ENCODE peak calls at places on chromosomes 13 and 19, in five cellular contexts. H is HCT116, W is HepG2, Q is H1, B is GM12878. S is an unnamed sample. For H3K9me3, the result is how much of the 10 kb centered on the place peaks cover.

GRCh38 chr13:114309806-114310410 is 4.4 kb upstream of the CHAMP1 start:
- DNase-seq in H (no peak), W (no peak), Q (no peak), B (no peak), S (no peak)

GRCh38 chr13:68715651-68716050 is 1392.0 kb upstream of the ATXN8OS start:
- DNase-seq in H (no peak), W (no peak), Q (no peak), B (no peak), S (no peak)

GRCh38 chr13:22428188-22428828 is 752.5 kb upstream of the SGCG start:
- DNase-seq in H (no peak), W (no peak), Q (no peak), B (no peak), S (no peak)

GRCh38 chr13:71303144-71303543 is 563.9 kb downstream of the DACH1 start:
- DNase-seq in H (no peak), W (no peak), Q (no peak), B (no peak), S (no peak)

GRCh38 chr19:46748325-46749109 is 2.3 kb upstream of the STRN4 start:
- DNase-seq in H (no peak), W (peak), Q (no peak), B (no peak), S (no peak)

GRCh38 chr13:99626461-99627082 is 125.3 kb downstream of the TM9SF2 start:
- DNase-seq in H (peak), W (no peak), Q (no peak), B (no peak), S (no peak)

GRCh38 chr13:109330941-109331340 is 455.4 kb downstream of the IRS2 start:
- DNase-seq in H (no peak), W (no peak), Q (no peak), B (no peak), S (no peak)

GRCh38 chr13:46359731-46360130 is 27.3 kb downstream of the RUBCNL start:
- DNase-seq in H (no peak), W (no peak), Q (no peak), B (no peak), S (no peak)

GRCh38 chr13:113333076-113333475 is 30.9 kb downstream of the GRTP1 start:
- DNase-seq in H (no peak), W (no peak), Q (no peak), B (no peak), S (no peak)

GRCh38 chr13:41179593-41180250 is 14.6 kb downstream of the KBTBD7 start:
- DNase-seq in H (no peak), W (no peak), Q (no peak), B (no peak), S (no peak)

DNA sequence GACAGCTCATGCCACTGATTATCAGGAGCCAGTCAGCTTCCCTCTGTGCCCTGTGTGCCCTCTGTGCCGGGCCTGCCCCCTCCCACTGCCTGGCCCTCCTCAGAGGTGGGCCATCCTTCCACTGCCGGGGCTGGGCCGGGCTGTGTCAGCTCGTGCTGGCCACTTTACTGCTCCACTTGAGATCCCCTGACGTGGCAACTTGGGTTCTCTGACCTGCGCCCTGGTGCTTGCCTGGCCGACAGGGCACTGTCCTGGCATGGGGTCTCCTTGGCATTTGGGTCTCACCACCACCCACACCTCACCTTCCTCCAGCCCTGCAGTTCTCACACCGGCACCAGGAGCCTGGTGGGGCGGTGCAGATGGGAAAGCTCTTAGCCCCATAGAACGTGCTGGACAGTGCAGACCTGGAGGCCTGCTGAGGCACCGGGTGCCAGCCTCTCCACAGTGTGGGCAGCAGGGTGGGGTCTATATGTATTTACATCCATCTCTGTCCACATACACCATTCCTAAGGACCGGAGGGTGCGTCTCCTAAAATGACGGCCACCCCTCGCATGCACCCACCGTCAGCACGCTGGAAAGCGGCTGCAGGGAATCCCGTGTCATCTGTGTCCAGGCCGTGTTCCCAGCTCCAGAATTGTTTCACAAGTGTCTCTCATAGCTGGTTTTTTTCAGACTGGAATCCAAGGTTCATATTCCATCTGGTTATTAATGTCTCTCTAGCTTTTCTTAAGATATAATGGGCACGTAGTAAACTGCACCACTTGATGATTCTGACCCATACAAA is 11.8 kb downstream of the DAZAP1 start:
- DNase-seq in H (no peak), W (no peak), Q (no peak), B (no peak), S (no peak)
- TF ChIP-seq ZNF274 in H (no peak), W (no peak), Q (no peak), B (no peak), S (no peak)

DNA sequence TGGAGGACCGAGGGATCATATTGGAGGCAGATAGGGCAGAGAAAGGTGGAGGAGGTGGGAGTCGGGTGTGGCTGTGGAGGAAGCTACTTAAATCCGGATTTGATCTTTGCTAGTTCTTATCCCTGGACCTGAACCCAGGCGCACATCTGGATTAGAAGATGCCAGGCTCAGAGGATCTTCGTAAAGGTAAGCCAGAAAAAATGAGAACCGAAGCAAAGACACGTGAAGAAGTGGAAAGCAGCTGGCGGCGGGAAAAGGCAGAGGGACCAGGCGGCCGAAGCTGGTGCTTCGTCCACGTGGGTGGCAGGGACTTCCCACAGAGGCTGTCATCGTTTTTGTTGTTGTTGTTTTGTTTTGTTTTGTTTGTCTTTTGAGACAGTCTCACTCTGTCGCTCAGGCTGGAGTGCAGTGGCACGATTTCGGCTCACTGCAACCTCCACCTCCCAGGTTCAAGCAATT is at the start of gene DPRX:
- DNase-seq in H (no peak), W (no peak), Q (no peak), B (no peak), S (no peak)
- H3K9me3 ChIP-seq in H (under half), W (under half), Q (under half), B (under half), S (under half)

DNA sequence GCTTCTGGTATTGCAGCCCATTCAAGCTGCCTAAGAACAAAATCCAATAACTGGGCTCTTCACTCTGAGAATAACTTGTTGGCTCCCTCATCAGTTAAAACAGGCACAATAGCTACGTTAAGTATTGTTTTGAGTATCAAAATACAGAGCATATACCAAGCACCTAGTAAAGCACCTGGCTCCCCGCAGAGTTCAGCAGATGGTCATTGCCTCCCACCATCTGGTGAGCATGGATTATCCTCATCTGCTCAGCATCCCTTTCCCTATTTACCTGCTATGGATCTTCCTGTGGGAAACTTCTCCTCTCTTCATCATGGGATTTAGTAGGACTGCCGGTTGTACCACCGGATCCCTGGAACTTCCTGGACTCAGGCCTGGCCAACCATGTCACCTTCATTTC is 199.2 kb upstream of the MAB21L1 start:
- DNase-seq in H (no peak), W (no peak), Q (no peak), B (no peak), S (no peak)
- TF ChIP-seq ZNF274 in H (no peak), W (no peak), Q (no peak), B (no peak), S (no peak)

GRCh38 chr19:52956917-52957316 is 5.8 kb downstream of the ZNF816 start:
- DNase-seq in H (no peak), W (no peak), Q (no peak), B (no peak), S (no peak)
- H3K9me3 ChIP-seq in H (under half), W (under half), Q (under half), B (half or more), S (half or more)

GRCh38 chr19:2989236-2989946 is 12.0 kb downstream of the TLE6 start:
- DNase-seq in H (no peak), W (no peak), Q (no peak), B (no peak), S (no peak)

GRCh38 chr19:2983351-2984195 is 6.2 kb downstream of the TLE6 start:
- DNase-seq in H (no peak), W (no peak), Q (peak), B (no peak), S (peak)

GRCh38 chr19:2984196-2984490 is 6.8 kb downstream of the TLE6 start:
- DNase-seq in H (no peak), W (no peak), Q (no peak), B (no peak), S (no peak)

GRCh38 chr19:2988568-2988967 is 11.2 kb downstream of the TLE6 start:
- DNase-seq in H (no peak), W (no peak), Q (no peak), B (no peak), S (no peak)

DNA sequence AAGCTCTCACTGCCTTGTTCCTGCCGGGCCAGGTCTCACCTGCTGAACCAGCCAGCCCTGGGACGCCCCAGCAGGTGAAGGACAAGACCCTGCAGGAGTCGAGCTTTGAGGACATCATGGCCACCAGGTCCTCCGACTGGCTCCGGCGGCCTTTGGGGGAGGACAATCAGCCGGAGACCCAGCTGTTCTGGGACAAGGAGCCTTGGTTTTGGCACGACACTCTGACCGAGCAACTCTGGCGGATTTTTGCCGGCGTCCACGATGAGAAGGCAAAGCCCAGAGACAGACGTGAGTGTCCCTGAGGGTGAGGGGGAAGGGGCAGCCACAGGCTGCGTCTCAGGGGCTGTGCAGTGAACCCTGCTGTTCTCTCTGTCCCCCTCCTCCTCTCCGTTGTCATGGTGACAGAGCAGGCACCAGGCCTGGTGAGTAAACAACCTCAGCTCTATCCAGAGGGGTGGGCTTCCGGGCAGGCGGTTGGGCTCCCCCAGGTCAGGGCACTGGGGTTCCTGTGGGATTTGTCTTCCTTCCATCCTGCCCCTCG is 9.7 kb downstream of the TLE6 start:
- DNase-seq in H (no peak), W (no peak), Q (no peak), B (no peak), S (peak)
- TF ChIP-seq ZNF274 in H (no peak), W (no peak), Q (no peak), B (no peak), S (no peak)

GRCh38 chr19:42627916-42628315 is 33.2 kb upstream of the CEACAM8 start:
- DNase-seq in H (no peak), W (no peak), Q (no peak), B (no peak), S (no peak)

GRCh38 chr19:42626181-42626580 is 31.5 kb upstream of the CEACAM8 start:
- DNase-seq in H (no peak), W (no peak), Q (no peak), B (no peak), S (no peak)

GRCh38 chr19:42628411-42629135 is 33.8 kb upstream of the CEACAM8 start:
- DNase-seq in H (no peak), W (no peak), Q (no peak), B (no peak), S (no peak)

GRCh38 chr19:42634409-42635232 is 39.9 kb upstream of the CEACAM8 start:
- DNase-seq in H (peak), W (peak), Q (no peak), B (no peak), S (peak)

GRCh38 chr19:42629191-42629590 is 34.5 kb upstream of the CEACAM8 start:
- DNase-seq in H (no peak), W (no peak), Q (no peak), B (no peak), S (no peak)
- H3K9me3 ChIP-seq in H (under half), W (under half), Q (half or more), B (under half), S (under half)

DNA sequence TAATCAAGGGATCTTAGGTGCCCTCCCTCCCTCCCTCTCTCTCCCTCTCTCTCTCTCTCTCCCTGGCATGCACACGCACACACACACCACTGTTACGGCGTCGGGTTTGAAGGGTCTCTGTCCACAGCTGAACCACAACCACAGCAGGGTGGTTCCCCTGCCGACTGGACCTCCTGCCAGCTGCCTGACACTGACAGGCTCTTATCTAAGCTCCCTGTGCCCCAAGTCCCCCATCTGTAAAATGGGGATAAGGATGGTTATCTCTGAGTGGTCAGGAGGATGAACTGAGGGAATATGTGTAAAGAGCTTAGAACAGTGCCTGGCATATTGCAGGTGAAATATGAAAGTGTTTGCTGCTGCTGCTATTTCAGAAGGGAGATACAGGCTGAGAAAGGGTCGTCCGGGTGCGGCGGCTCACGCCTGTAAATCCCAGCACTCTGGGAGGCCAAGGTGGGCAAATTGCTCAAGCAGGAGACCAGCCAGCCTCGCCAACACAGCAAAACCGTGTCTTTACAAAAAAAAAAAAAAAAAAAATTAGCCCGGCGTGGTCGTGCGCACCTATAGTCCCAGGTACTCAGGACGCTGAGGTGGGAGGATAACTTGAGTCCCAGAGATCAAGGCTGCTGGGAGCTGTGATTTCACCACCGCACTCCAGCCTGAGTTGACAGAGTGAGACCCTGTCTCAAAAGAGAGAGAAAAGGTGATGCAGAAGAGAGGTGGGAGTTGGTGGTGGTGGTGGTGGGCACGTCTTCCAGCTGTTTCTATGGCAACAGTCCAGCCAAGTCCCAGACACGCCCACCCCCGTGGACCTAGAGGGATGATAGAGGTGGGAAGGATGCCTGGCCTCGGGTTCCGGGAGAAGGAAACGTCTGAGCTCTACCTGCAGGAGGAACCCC is 972 bp upstream of the SHISA7 start:
- DNase-seq in H (no peak), W (no peak), Q (no peak), B (no peak), S (no peak)
- TF ChIP-seq ZNF274 in H (no peak), W (no peak), Q (no peak), B (no peak), S (no peak)

GRCh38 chr19:23056516-23056915 is 53.5 kb upstream of the ZNF728 start:
- DNase-seq in H (no peak), W (no peak), Q (no peak), B (no peak), S (no peak)
- H3K9me3 ChIP-seq in H (under half), W (half or more), Q (half or more), B (under half), S (under half)

GRCh38 chr19:13864223-13864512 is 12.8 kb upstream of the NANOS3 start:
- DNase-seq in H (no peak), W (no peak), Q (no peak), B (no peak), S (no peak)

GRCh38 chr19:13860679-13861391 is 16.1 kb upstream of the NANOS3 start:
- DNase-seq in H (no peak), W (no peak), Q (no peak), B (no peak), S (no peak)

GRCh38 chr19:13861714-13862531 is 15.0 kb upstream of the NANOS3 start:
- DNase-seq in H (no peak), W (peak), Q (no peak), B (peak), S (peak)

GRCh38 chr19:13859361-13859880 is 17.5 kb upstream of the NANOS3 start:
- DNase-seq in H (no peak), W (no peak), Q (no peak), B (no peak), S (no peak)

GRCh38 chr19:13861392-13861713 is 15.6 kb upstream of the NANOS3 start:
- DNase-seq in H (no peak), W (no peak), Q (no peak), B (no peak), S (no peak)
- TF ChIP-seq ZNF274 in H (no peak), W (no peak), Q (no peak), B (no peak), S (no peak)